ENCODE peak calls at places on chromosomes 7 and 10, in six cellular contexts. J is omental fat pad, R is amniotic stem cell, U is head of caudate nucleus, F is mucosa of gallbladder, H is A549. V is an unnamed sample.

GRCh38 chr7:154167807-154168206 is 115.6 kb downstream of the DPP6 start:
- DNase-seq in J (no peak), R (no peak), U (no peak), F (no peak), H (no peak), V (no peak)

GRCh38 chr7:1065263-1066260 is 21.2 kb downstream of the GPR146 start:
- DNase-seq in J (peak; percentile 75), R (peak; percentile 26), U (peak; percentile 88), F (peak; percentile 84), H (peak; percentile 72), V (peak; percentile 74)

GRCh38 chr10:127797339-127797738 is 60.4 kb downstream of the FOXI2 start:
- DNase-seq in J (no peak), R (no peak), U (no peak), F (no peak), H (no peak), V (no peak)

GRCh38 chr10:50367732-50368131 is 116.4 kb upstream of the ASAH2 start:
- DNase-seq in J (no peak), R (peak; percentile 51), U (no peak), F (no peak), H (peak; percentile 58), V (no peak)

GRCh38 chr7:158432369-158433270 is 155.0 kb downstream of the PTPRN2 start:
- DNase-seq in J (peak; percentile 42), R (no peak), U (no peak), F (no peak), H (peak; percentile 96), V (no peak)

GRCh38 chr7:37336259-37336658 is 112.4 kb downstream of the ELMO1 start:
- DNase-seq in J (no peak), R (no peak), U (no peak), F (no peak), H (no peak), V (no peak)

GRCh38 chr10:92839191-92840085 is 8.9 kb upstream of the EXOC6 start:
- DNase-seq in J (no peak), R (no peak), U (no peak), F (no peak), H (peak; percentile 61), V (no peak)

GRCh38 chr7:34064511-34065158 is 159.3 kb downstream of the BMPER start:
- DNase-seq in J (no peak), R (no peak), U (no peak), F (no peak), H (peak; percentile 91), V (no peak)

GRCh38 chr7:155343150-155343549 is 45.5 kb downstream of the INSIG1 start:
- DNase-seq in J (no peak), R (no peak), U (no peak), F (no peak), H (no peak), V (no peak)

GRCh38 chr7:27910341-27910740 is 170.4 kb downstream of the TAX1BP1 start:
- DNase-seq in J (no peak), R (no peak), U (no peak), F (no peak), H (no peak), V (no peak)

GRCh38 chr10:27746364-27747095 is 911 bp upstream of the MKX start:
- DNase-seq in J (no peak), R (no peak), U (no peak), F (no peak), H (peak; percentile 15), V (no peak)

GRCh38 chr10:45557275-45557905 is 115.2 kb downstream of the ZFAND4 start:
- DNase-seq in J (no peak), R (no peak), U (no peak), F (no peak), H (no peak), V (no peak)

GRCh38 chr7:81284576-81284975 is 365.7 kb upstream of the SEMA3C start:
- DNase-seq in J (no peak), R (peak; percentile 9), U (no peak), F (no peak), H (no peak), V (no peak)

GRCh38 chr10:114024876-114025609 is 18.6 kb upstream of the ADRB1 start:
- DNase-seq in J (no peak), R (no peak), U (no peak), F (no peak), H (peak; percentile 25), V (no peak)

GRCh38 chr10:119494224-119495060 is 48.1 kb downstream of the RGS10 start:
- DNase-seq in J (no peak), R (no peak), U (no peak), F (no peak), H (no peak), V (no peak)

GRCh38 chr10:95413608-95414007 is 122.8 kb upstream of the PDLIM1 start:
- DNase-seq in J (no peak), R (no peak), U (no peak), F (no peak), H (no peak), V (no peak)

GRCh38 chr7:122532406-122533269 is 166.3 kb downstream of the RNF133 start:
- DNase-seq in J (no peak), R (no peak), U (no peak), F (no peak), H (no peak), V (no peak)